ENCODE peak calls at places on chromosome 16, in seven cellular contexts. One of them, this sample, is unnamed.

GRCh38 chr16:27761816-27762215 is 211.9 kb downstream of the KATNIP start:
- DNase-seq in heart left ventricle: no peak
- DNase-seq in breast epithelium: no peak
- DNase-seq in stomach: no peak
- DNase-seq in upper lobe of left lung: no peak
- DNase-seq in H9: no peak
- DNase-seq in vagina: no peak
- DNase-seq in this sample: no peak

GRCh38 chr16:1746693-1747195 is 24.6 kb downstream of the NME3 start:
- DNase-seq in upper lobe of left lung: peak
- DNase-seq in heart left ventricle: no peak
- DNase-seq in vagina: no peak
- DNase-seq in breast epithelium: no peak
- DNase-seq in stomach: no peak
- DNase-seq in H9: no peak
- DNase-seq in this sample: no peak

GRCh38 chr16:20620003-20620402 is 43.8 kb upstream of the ACSM2B start:
- DNase-seq in breast epithelium: no peak
- DNase-seq in H9: no peak
- DNase-seq in stomach: no peak
- DNase-seq in upper lobe of left lung: no peak
- DNase-seq in heart left ventricle: no peak
- DNase-seq in vagina: no peak
- DNase-seq in this sample: no peak

GRCh38 chr16:12348733-12349704 is 372.5 kb downstream of the SNX29 start:
- DNase-seq in H9: no peak
- DNase-seq in upper lobe of left lung: no peak
- DNase-seq in stomach: no peak
- DNase-seq in breast epithelium: no peak
- DNase-seq in vagina: no peak
- DNase-seq in heart left ventricle: no peak
- DNase-seq in this sample: no peak

GRCh38 chr16:49468611-49469322 is 95.2 kb downstream of the C16orf78 start:
- DNase-seq in breast epithelium: no peak
- DNase-seq in vagina: peak
- DNase-seq in H9: peak
- DNase-seq in stomach: peak
- DNase-seq in heart left ventricle: no peak
- DNase-seq in upper lobe of left lung: no peak
- DNase-seq in this sample: no peak

GRCh38 chr16:87216824-87217205 is 100.4 kb downstream of the C16orf95 start:
- DNase-seq in stomach: no peak
- DNase-seq in upper lobe of left lung: peak
- DNase-seq in heart left ventricle: no peak
- DNase-seq in H9: no peak
- DNase-seq in breast epithelium: no peak
- DNase-seq in vagina: no peak
- DNase-seq in this sample: no peak

GRCh38 chr16:7548796-7549318 is 216.2 kb downstream of the RBFOX1 start:
- DNase-seq in stomach: no peak
- DNase-seq in upper lobe of left lung: no peak
- DNase-seq in breast epithelium: no peak
- DNase-seq in heart left ventricle: no peak
- DNase-seq in H9: no peak
- DNase-seq in vagina: no peak
- DNase-seq in this sample: no peak

GRCh38 chr16:27628216-27628945 is 78.4 kb downstream of the KATNIP start:
- DNase-seq in breast epithelium: no peak
- DNase-seq in stomach: no peak
- DNase-seq in vagina: no peak
- DNase-seq in upper lobe of left lung: no peak
- DNase-seq in H9: no peak
- DNase-seq in heart left ventricle: no peak
- DNase-seq in this sample: no peak

GRCh38 chr16:68289621-68290329 is 21.0 kb downstream of the SLC7A6OS start:
- DNase-seq in vagina: no peak
- DNase-seq in stomach: no peak
- DNase-seq in upper lobe of left lung: no peak
- DNase-seq in H9: no peak
- DNase-seq in heart left ventricle: no peak
- DNase-seq in breast epithelium: no peak
- DNase-seq in this sample: no peak

GRCh38 chr16:14325921-14326401 is 254.8 kb downstream of the MRTFB start:
- DNase-seq in heart left ventricle: peak
- DNase-seq in H9: no peak
- DNase-seq in breast epithelium: no peak
- DNase-seq in stomach: no peak
- DNase-seq in upper lobe of left lung: no peak
- DNase-seq in vagina: no peak
- DNase-seq in this sample: no peak

GRCh38 chr16:1363501-1364041 is 11.8 kb downstream of the GNPTG start:
- DNase-seq in upper lobe of left lung: peak
- DNase-seq in breast epithelium: peak
- DNase-seq in heart left ventricle: no peak
- DNase-seq in H9: peak
- DNase-seq in stomach: peak
- DNase-seq in vagina: no peak
- DNase-seq in this sample: peak

GRCh38 chr16:86142801-86143236 is 243.9 kb downstream of the IRF8 start:
- DNase-seq in H9: no peak
- DNase-seq in upper lobe of left lung: no peak
- DNase-seq in vagina: no peak
- DNase-seq in breast epithelium: no peak
- DNase-seq in heart left ventricle: no peak
- DNase-seq in stomach: no peak
- DNase-seq in this sample: no peak

GRCh38 chr16:80254970-80255369 is 285.8 kb upstream of the DYNLRB2 start:
- DNase-seq in stomach: no peak
- DNase-seq in vagina: no peak
- DNase-seq in upper lobe of left lung: no peak
- DNase-seq in H9: no peak
- DNase-seq in breast epithelium: no peak
- DNase-seq in heart left ventricle: no peak
- DNase-seq in this sample: no peak

GRCh38 chr16:14378684-14379467 is 251.2 kb downstream of the PARN start:
- DNase-seq in stomach: no peak
- DNase-seq in upper lobe of left lung: no peak
- DNase-seq in H9: no peak
- DNase-seq in heart left ventricle: no peak
- DNase-seq in breast epithelium: no peak
- DNase-seq in vagina: no peak
- DNase-seq in this sample: no peak

GRCh38 chr16:69188716-69189115 is 1.8 kb downstream of the SNTB2 start:
- DNase-seq in H9: no peak
- DNase-seq in heart left ventricle: no peak
- DNase-seq in stomach: no peak
- DNase-seq in breast epithelium: no peak
- DNase-seq in upper lobe of left lung: no peak
- DNase-seq in vagina: no peak
- DNase-seq in this sample: no peak

GRCh38 chr16:11354733-11355574 is 9.7 kb downstream of the RMI2 start:
- DNase-seq in stomach: no peak
- DNase-seq in vagina: no peak
- DNase-seq in upper lobe of left lung: no peak
- DNase-seq in breast epithelium: no peak
- DNase-seq in H9: no peak
- DNase-seq in heart left ventricle: no peak
- DNase-seq in this sample: peak

GRCh38 chr16:73369841-73370240 is 321.9 kb upstream of the ZFHX3 start:
- DNase-seq in upper lobe of left lung: no peak
- DNase-seq in vagina: no peak
- DNase-seq in H9: no peak
- DNase-seq in heart left ventricle: no peak
- DNase-seq in stomach: no peak
- DNase-seq in breast epithelium: no peak
- DNase-seq in this sample: no peak

DNA sequence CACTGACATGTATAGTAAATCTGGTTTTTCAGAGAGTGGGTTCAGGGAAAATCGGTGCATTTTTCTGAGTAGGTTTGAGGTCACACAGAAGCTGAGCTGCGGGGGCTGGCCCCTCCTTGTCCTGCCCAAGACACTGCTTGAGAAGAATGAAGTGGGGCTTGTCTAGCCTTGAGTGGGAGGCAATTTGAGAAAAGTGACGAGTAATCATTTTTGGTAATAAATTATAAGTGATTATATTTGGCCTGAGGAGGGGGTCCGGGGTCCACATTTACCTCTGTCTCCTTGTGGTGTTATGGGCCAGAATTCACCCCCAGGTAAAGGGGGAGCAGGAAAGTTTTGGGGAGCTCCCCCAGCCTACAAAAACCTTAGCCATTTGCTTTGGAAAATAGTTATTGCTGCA is 28.1 kb downstream of the WFDC1 start:
- DNase-seq in vagina: no peak
- DNase-seq in breast epithelium: no peak
- DNase-seq in heart left ventricle: no peak
- DNase-seq in upper lobe of left lung: no peak
- DNase-seq in stomach: no peak
- DNase-seq in H9: no peak
- DNase-seq in this sample: no peak
- H3K27ac ChIP-seq in vagina: no peak
- H3K27ac ChIP-seq in breast epithelium: no peak
- H3K27ac ChIP-seq in heart left ventricle: no peak
- H3K27ac ChIP-seq in upper lobe of left lung: no peak
- H3K27ac ChIP-seq in stomach: no peak
- H3K27ac ChIP-seq in H9: no peak
- H3K27ac ChIP-seq in this sample: no peak

DNA sequence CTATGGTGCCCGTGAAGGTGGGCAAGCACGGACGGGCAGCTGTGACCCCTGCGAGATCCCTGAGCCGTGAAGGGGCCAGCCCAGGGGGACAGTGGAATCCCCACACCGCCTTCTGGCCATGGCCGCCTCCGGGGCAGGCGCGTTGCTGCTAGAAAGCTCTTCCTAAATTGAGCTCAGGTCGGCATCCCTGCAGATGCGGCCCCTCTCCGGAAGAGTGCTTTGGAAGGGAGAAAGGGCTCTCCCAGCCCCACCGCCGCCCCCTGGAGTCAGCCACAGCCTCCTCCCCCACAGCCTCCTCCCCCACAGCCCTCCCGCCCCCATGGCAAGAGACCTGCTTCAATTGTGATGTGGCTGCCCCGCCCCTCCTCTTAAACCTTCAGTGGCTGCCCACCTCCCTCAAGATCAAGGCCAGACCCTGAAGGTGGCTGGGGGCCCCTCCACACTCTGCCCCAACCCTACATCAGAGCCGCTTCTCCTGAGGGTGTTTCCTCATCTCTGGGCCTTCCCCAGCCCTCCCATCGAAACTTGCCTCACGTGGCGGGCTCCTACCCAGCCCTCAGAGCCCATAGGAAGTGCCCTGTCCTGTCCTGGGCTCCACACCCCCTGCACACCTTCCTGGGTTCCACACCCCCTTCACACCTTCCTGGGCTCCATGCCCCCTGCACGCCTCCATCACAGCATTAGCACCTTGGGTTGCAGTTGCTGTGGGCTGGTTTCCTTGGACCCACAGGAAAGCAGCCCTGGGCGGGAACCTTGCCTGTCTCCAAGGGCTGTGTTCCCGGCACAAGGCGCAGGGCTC is 5.5 kb upstream of the CBFA2T3 start:
- DNase-seq in stomach: no peak
- DNase-seq in vagina: no peak
- DNase-seq in breast epithelium: no peak
- DNase-seq in upper lobe of left lung: peak
- DNase-seq in heart left ventricle: no peak
- DNase-seq in H9: no peak
- DNase-seq in this sample: no peak
- H3K27ac ChIP-seq in stomach: no peak
- H3K27ac ChIP-seq in vagina: no peak
- H3K27ac ChIP-seq in breast epithelium: no peak
- H3K27ac ChIP-seq in upper lobe of left lung: no peak
- H3K27ac ChIP-seq in heart left ventricle: no peak
- H3K27ac ChIP-seq in H9: no peak
- H3K27ac ChIP-seq in this sample: no peak

GRCh38 chr16:53323924-53324323 is 110.3 kb upstream of the RBL2 start:
- DNase-seq in stomach: no peak
- DNase-seq in heart left ventricle: no peak
- DNase-seq in vagina: no peak
- DNase-seq in upper lobe of left lung: no peak
- DNase-seq in H9: no peak
- DNase-seq in breast epithelium: no peak
- DNase-seq in this sample: no peak

DNA sequence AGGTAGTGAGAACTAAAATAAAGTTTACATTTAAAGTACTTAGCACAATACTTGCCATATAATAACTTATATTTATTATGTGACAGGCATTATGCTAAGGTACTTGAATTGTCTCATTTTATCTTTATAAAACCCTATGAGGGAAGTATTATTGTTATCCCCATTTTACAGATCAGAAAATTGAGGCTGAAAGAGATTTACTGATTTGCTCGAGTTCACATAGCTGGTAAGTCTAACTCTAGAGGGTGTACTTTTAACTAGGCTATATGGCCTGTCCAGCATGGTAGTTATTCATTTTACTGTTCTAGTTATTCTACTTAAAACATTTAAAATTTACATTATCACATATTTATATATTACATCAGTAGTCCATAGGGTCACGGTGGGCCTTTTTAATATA is 113.3 kb upstream of the RBL2 start:
- DNase-seq in breast epithelium: no peak
- DNase-seq in heart left ventricle: no peak
- DNase-seq in stomach: no peak
- DNase-seq in H9: no peak
- DNase-seq in upper lobe of left lung: no peak
- DNase-seq in vagina: no peak
- DNase-seq in this sample: no peak
- H3K27ac ChIP-seq in breast epithelium: no peak
- H3K27ac ChIP-seq in heart left ventricle: no peak
- H3K27ac ChIP-seq in stomach: no peak
- H3K27ac ChIP-seq in H9: no peak
- H3K27ac ChIP-seq in upper lobe of left lung: no peak
- H3K27ac ChIP-seq in vagina: no peak
- H3K27ac ChIP-seq in this sample: no peak

DNA sequence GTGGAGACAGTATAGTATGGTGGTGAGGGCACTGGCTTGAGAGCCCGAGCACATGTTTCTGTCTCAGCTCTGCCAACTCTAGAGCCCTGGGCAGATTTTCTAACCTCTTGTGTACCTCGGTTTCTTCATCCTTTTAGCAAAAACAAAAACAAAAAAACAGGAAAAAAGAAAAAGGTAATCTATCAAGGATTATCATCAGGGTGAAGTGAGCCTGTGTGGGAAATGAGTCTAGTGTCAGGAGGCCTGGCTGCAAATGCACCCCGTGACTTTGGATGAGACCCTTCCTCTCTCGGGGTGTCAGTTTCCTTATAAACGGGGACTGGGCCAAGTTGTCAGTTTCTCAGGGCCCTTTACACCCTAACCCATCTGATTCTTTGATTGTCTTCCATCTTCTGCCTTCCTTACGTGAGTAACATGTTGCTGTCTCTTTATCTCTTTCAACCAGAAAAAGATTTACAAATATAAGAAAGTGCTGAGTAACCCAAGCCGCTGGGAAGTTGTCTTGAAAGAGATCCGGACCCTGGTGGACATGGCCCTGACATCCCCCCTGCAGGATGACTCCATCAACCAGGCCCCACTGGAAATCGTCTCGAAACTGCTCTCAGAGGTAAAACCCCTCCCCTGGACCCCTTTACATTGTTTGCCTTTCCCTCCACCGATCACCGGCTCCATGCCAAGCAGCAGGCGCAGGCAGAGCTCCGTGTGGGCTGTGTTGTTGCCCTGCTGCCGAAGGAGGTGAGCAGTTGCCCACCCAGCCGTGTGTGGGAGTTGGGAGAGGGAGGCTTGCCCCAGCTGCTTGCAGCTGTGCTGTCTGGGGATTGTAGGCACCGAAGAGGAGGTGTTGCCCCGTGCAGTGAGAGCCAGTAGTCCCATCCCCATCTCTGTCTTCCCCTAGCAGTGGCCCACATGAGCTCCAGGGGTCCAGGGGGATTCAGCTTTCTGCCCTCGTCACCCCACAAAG is 127.1 kb upstream of the PLCG2 start:
- DNase-seq in upper lobe of left lung: peak
- DNase-seq in vagina: no peak
- DNase-seq in H9: no peak
- DNase-seq in stomach: no peak
- DNase-seq in breast epithelium: no peak
- DNase-seq in heart left ventricle: no peak
- DNase-seq in this sample: no peak
- H3K27ac ChIP-seq in upper lobe of left lung: peak
- H3K27ac ChIP-seq in vagina: peak
- H3K27ac ChIP-seq in H9: no peak
- H3K27ac ChIP-seq in stomach: peak
- H3K27ac ChIP-seq in breast epithelium: no peak
- H3K27ac ChIP-seq in heart left ventricle: peak
- H3K27ac ChIP-seq in this sample: no peak